ENCODE peak calls at places on chromosomes 3 and 15, in ten cellular contexts. G is IMR-90, K is kidney, S is PC-3, W is neural progenitor cell, H is mucosa of descending colon, N is kidney epithelial cell, O is lung, M is K562, D is endodermal cell. A is an unnamed sample.

GRCh38 chr15:71639531-71639930 is 170.8 kb upstream of the NR2E3 start:
- DNase-seq in S (no peak), H (no peak), N (no peak), O (no peak), W (no peak), M (no peak), D (no peak), G (no peak), K (no peak), A (no peak)

GRCh38 chr3:183394150-183394549 is 34.3 kb downstream of the MCF2L2 start:
- DNase-seq in S (no peak), O (no peak), D (no peak), G (no peak), K (no peak), N (no peak), W (peak; percentile 73), M (no peak), H (no peak), A (no peak)

GRCh38 chr3:8482960-8483665 is 18.5 kb upstream of the LMCD1 start:
- DNase-seq in S (peak; percentile 97), K (peak; percentile 80), M (no peak), G (peak; percentile 97), O (peak; percentile 67), N (peak; percentile 96), H (no peak), D (no peak), W (no peak), A (no peak)

GRCh38 chr3:40387001-40387894 is at the start of gene ENTPD3:
- DNase-seq in N (no peak), O (peak; percentile 79), W (peak; percentile 66), K (peak; percentile 74), M (peak; percentile 90), D (peak; percentile 91), G (no peak), H (peak; percentile 52), S (peak; percentile 68), A (peak; percentile 17)

GRCh38 chr15:76865548-76865991 is 39.6 kb downstream of the SCAPER start:
- DNase-seq in N (no peak), G (peak; percentile 0), H (no peak), M (no peak), W (no peak), K (no peak), D (no peak), O (no peak), S (no peak), A (peak; percentile 9)

GRCh38 chr15:56918907-56919707 is 663 bp downstream of the TCF12 start:
- DNase-seq in G (peak; percentile 73), K (peak; percentile 85), S (peak; percentile 57), W (peak; percentile 87), M (peak; percentile 56), H (peak; percentile 76), O (peak; percentile 41), N (no peak), D (peak; percentile 85), A (peak; percentile 85)

GRCh38 chr3:40720863-40721262 is 196.1 kb downstream of the ZNF621 start:
- DNase-seq in M (no peak), W (peak; percentile 48), K (no peak), O (no peak), G (no peak), D (no peak), H (no peak), N (no peak), S (no peak), A (no peak)

GRCh38 chr3:58466899-58467563 is 24.9 kb upstream of the KCTD6 start:
- DNase-seq in G (no peak), H (no peak), D (peak; percentile 58), W (no peak), M (no peak), K (no peak), S (no peak), N (no peak), O (no peak), A (no peak)

GRCh38 chr3:182366746-182367145 is 426.6 kb upstream of the ATP11B start:
- DNase-seq in K (no peak), S (no peak), N (no peak), H (no peak), D (no peak), M (no peak), O (no peak), W (no peak), G (no peak), A (no peak)

GRCh38 chr3:126287536-126288181 is 69.5 kb downstream of the KLF15 start:
- DNase-seq in N (peak; percentile 35), S (no peak), W (peak; percentile 89), K (peak; percentile 92), G (peak; percentile 28), M (no peak), D (peak; percentile 91), O (peak; percentile 68), H (no peak), A (no peak)

GRCh38 chr3:86481031-86481430 is 509.9 kb downstream of the VGLL3 start:
- DNase-seq in W (no peak), K (no peak), S (no peak), H (no peak), N (no peak), O (no peak), D (no peak), M (no peak), G (no peak), A (no peak)

GRCh38 chr3:180571831-180572578 is 30.0 kb upstream of the TTC14 start:
- DNase-seq in D (no peak), G (no peak), O (no peak), K (no peak), N (no peak), S (no peak), W (no peak), H (no peak), M (no peak), A (no peak)

GRCh38 chr3:138833908-138834358 is 795 bp downstream of the PIK3CB start:
- DNase-seq in M (no peak), N (no peak), K (no peak), D (no peak), G (peak; percentile 24), W (peak; percentile 13), S (no peak), H (no peak), O (no peak), A (no peak)

GRCh38 chr3:15610083-15610482 is 8.5 kb downstream of the BTD start:
- DNase-seq in S (peak; percentile 75), O (peak; percentile 51), H (no peak), N (peak; percentile 34), K (no peak), M (no peak), G (peak; percentile 75), D (no peak), W (no peak), A (no peak)

GRCh38 chr3:190533511-190534282 is 19.8 kb downstream of the IL1RAP start:
- DNase-seq in D (no peak), N (peak; percentile 84), G (peak; percentile 93), K (peak; percentile 80), W (no peak), O (peak; percentile 57), M (no peak), S (peak; percentile 79), H (peak; percentile 58), A (no peak)

GRCh38 chr3:11832964-11833621 is 13.6 kb downstream of the TAMM41 start:
- DNase-seq in O (no peak), N (no peak), M (no peak), S (no peak), K (no peak), W (no peak), D (no peak), G (no peak), H (no peak), A (no peak)

GRCh38 chr3:185558395-185558794 is 6.0 kb upstream of the LIPH start:
- DNase-seq in M (peak; percentile 51), D (no peak), W (no peak), K (peak; percentile 84), H (peak; percentile 85), O (peak; percentile 70), G (no peak), N (no peak), S (peak; percentile 96), A (no peak)

DNA sequence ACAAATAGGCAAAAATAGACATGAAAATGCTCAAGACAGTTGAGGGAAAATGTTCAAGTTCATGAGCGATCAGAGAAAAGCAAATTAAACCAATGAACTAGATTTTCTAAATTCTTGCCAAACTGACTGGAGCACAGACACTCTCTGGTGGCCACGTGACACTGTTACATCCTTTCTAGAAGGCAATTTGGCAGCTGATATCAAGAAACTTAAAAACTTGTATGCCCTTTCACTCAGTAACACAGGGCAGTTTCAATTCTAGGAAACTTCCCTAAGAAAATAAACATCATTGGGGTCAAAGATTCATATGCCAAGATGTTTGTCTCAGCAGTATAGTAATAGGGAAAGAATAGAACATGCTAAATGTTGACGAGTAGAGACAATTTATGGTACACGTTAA is 52.2 kb downstream of the ABHD5 start:
- DNase-seq in M (no peak), S (no peak), D (peak; percentile 43), G (peak; percentile 62), H (no peak), W (no peak), K (no peak), N (no peak), O (no peak), A (no peak)
- TF ChIP-seq CTCF in M (peak; percentile 20), S (peak; percentile 50), D (peak; percentile 64), G (peak; percentile 33), H (no peak), W (peak; percentile 21), K (peak; percentile 26), N (peak; percentile 12), O (no peak), A (no peak)

GRCh38 chr3:46992231-46992630 is 12.8 kb downstream of the NBEAL2 start:
- DNase-seq in D (no peak), M (no peak), K (no peak), H (peak; percentile 40), O (no peak), N (no peak), W (no peak), G (no peak), S (no peak), A (no peak)
- H3K36me3 ChIP-seq in D (peaks cover 4% of the 10 kb centered on the region), M (peaks cover 84% of the 10 kb centered on the region), K (peaks cover 6% of the 10 kb centered on the region), H (no peaks in the 10 kb centered on the region), O (no peaks in the 10 kb centered on the region), N (no peaks in the 10 kb centered on the region), W (no peaks in the 10 kb centered on the region), G (no peaks in the 10 kb centered on the region), S (no peaks in the 10 kb centered on the region), A (peaks cover 49% of the 10 kb centered on the region)

DNA sequence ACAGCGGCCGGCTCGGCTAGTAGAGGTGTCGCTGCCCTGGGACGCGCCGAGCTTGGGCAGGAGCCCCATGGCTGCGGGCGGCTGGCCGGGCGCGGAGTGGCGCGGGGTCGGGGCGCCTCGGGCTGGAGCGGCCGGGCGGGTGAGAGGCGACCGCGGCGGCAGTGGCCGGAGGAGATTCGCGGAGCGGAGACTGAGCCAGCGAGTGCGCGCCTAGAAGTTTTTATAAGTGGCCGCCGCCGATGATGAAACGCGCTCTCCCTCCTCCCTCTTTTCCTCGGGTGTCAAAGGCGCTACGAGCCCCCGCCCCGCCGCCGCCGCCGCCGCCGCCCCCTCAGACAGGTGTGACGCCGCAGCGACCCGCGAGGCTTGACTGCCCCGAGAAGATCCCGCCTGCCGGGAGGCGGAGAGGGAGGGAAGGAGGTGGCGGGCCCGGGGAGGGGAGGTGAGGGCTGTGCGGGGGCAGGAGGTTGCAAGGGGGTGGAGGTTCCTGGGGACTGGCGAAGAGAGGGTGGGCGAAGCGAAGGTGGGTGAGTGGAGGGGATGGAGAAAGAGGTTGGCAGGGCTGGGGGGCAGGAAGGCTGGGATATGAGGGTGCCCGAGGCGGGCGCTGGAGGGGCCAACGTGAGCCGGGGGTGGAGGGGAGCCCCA is at the start of gene SLCO2A1:
- DNase-seq in N (no peak), K (peak; percentile 91), S (no peak), G (peak; percentile 11), O (no peak), D (peak; percentile 86), W (peak; percentile 77), M (no peak), H (peak; percentile 57), A (no peak)
- H3K4me3 ChIP-seq in N (peak within 1 kb of the TSS; percentile 50), K (peak within 1 kb of the TSS; percentile 67), S (peak within 1 kb of the TSS; percentile 60), G (peak within 1 kb of the TSS; percentile 56), O (peak within 1 kb of the TSS; percentile 64), D (peak within 1 kb of the TSS; percentile 93), W (peak within 1 kb of the TSS; percentile 70), M (no peak within 1 kb of the TSS), H (peak within 1 kb of the TSS; percentile 19), A (no peak within 1 kb of the TSS)

GRCh38 chr3:6791161-6791560 is 69.8 kb upstream of the GRM7 start:
- DNase-seq in G (no peak), K (no peak), O (no peak), H (no peak), D (no peak), M (no peak), N (no peak), W (no peak), S (peak; percentile 38), A (no peak)
- TF ChIP-seq CTCF in G (no peak), K (no peak), O (no peak), H (no peak), D (no peak), M (no peak), N (peak; percentile 15), W (peak; percentile 23), S (peak; percentile 49), A (no peak)

A was measured in GM06990.